ENCODE peak calls at places on chromosomes 6 and 20, in five cellular contexts. Q is HepG2, L is A549, S is GM12878, O is H1. V is an unnamed sample.

GRCh38 chr6:162154930-162155329 is 572.6 kb downstream of the PRKN start:
- DNase-seq in O (no peak), L (no peak), S (no peak), Q (no peak), V (no peak)

GRCh38 chr20:36824142-36824940 is 50.8 kb upstream of the DSN1 start:
- DNase-seq in O (no peak), L (no peak), S (no peak), Q (no peak), V (no peak)

GRCh38 chr20:4266183-4266582 is 250.8 kb upstream of the RNF24 start:
- DNase-seq in S (no peak), Q (no peak), O (no peak), L (no peak), V (no peak)

GRCh38 chr20:35283441-35284266 is 918 bp downstream of the EIF6 start:
- DNase-seq in Q (no peak), O (no peak), S (no peak), L (no peak), V (peak; percentile 43)

GRCh38 chr6:16064687-16065086 is 64.2 kb upstream of the MYLIP start:
- DNase-seq in O (peak; percentile 54), L (no peak), S (no peak), Q (no peak), V (no peak)

GRCh38 chr20:38714308-38714707 is 10.0 kb upstream of the SLC32A1 start:
- DNase-seq in O (no peak), L (no peak), Q (no peak), S (no peak), V (no peak)

GRCh38 chr20:24503352-24503931 is 34.0 kb downstream of the SYNDIG1 start:
- DNase-seq in Q (no peak), S (no peak), O (no peak), L (no peak), V (no peak)

GRCh38 chr6:109241199-109241598 is 141.1 kb downstream of the CD164 start:
- DNase-seq in Q (no peak), L (no peak), O (no peak), S (no peak), V (no peak)

GRCh38 chr6:170456334-170456733 is 96.8 kb downstream of the PSMB1 start:
- DNase-seq in S (no peak), Q (no peak), O (no peak), L (no peak), V (no peak)

GRCh38 chr20:13995086-13995665 is at the start of gene MACROD2:
- DNase-seq in Q (peak; percentile 49), O (peak; percentile 94), L (peak; percentile 96), S (no peak), V (peak; percentile 4)

GRCh38 chr20:52192296-52193007 is 873 bp upstream of the ZFP64 start:
- DNase-seq in O (no peak), S (peak; percentile 35), Q (peak; percentile 83), L (peak; percentile 75), V (peak; percentile 58)

GRCh38 chr6:134797400-134798113 is 152.3 kb downstream of the ALDH8A1 start:
- DNase-seq in Q (no peak), S (no peak), L (no peak), O (no peak), V (no peak)

GRCh38 chr6:134806151-134806550 is 143.8 kb downstream of the ALDH8A1 start:
- DNase-seq in L (no peak), S (no peak), O (no peak), Q (no peak), V (no peak)

GRCh38 chr6:134805163-134805562 is 144.7 kb downstream of the ALDH8A1 start:
- DNase-seq in L (no peak), Q (no peak), O (no peak), S (no peak), V (no peak)

GRCh38 chr6:134802426-134803058 is 147.4 kb downstream of the ALDH8A1 start:
- DNase-seq in S (no peak), Q (peak; percentile 21), L (no peak), O (no peak), V (no peak)
- TF ChIP-seq KDM1A in S (no peak), Q (no peak), L (no peak), O (no peak), V (no peak)

GRCh38 chr6:3209114-3210023 is 18.1 kb downstream of the TUBB2B start:
- DNase-seq in Q (peak; percentile 88), O (peak; percentile 87), L (peak; percentile 84), S (peak; percentile 60), V (peak; percentile 96)
- TF ChIP-seq KDM1A in Q (no peak), O (no peak), L (no peak), S (no peak), V (no peak)

GRCh38 chr6:144008501-144009245 is 614 bp upstream of the PLAGL1 start:
- DNase-seq in Q (no peak), S (no peak), L (no peak), O (no peak), V (no peak)
- TF ChIP-seq KDM1A in Q (no peak), S (no peak), L (no peak), O (no peak), V (no peak)

GRCh38 chr20:9590189-9590588 is 75.8 kb downstream of the LAMP5 start:
- DNase-seq in Q (no peak), O (no peak), L (no peak), S (no peak), V (no peak)
- TF ChIP-seq KDM1A in Q (no peak), O (no peak), L (no peak), S (no peak), V (no peak)

GRCh38 chr6:43740321-43740960 is 29.6 kb upstream of the VEGFA start:
- DNase-seq in O (no peak), S (no peak), L (no peak), Q (no peak), V (no peak)

GRCh38 chr6:43737272-43738081 is 32.5 kb upstream of the VEGFA start:
- DNase-seq in O (no peak), Q (no peak), L (no peak), S (no peak), V (no peak)

GRCh38 chr6:43738267-43738676 is 31.7 kb upstream of the VEGFA start:
- DNase-seq in O (no peak), L (no peak), S (no peak), Q (no peak), V (no peak)

GRCh38 chr6:43739642-43740091 is 30.3 kb upstream of the VEGFA start:
- DNase-seq in S (no peak), Q (no peak), O (no peak), L (no peak), V (peak; percentile 64)

GRCh38 chr6:43738877-43739641 is 31.0 kb upstream of the VEGFA start:
- DNase-seq in Q (no peak), O (no peak), S (no peak), L (no peak), V (no peak)
- TF ChIP-seq KDM1A in Q (no peak), O (peak; percentile 60), S (no peak), L (no peak), V (peak; percentile 89)

DNA sequence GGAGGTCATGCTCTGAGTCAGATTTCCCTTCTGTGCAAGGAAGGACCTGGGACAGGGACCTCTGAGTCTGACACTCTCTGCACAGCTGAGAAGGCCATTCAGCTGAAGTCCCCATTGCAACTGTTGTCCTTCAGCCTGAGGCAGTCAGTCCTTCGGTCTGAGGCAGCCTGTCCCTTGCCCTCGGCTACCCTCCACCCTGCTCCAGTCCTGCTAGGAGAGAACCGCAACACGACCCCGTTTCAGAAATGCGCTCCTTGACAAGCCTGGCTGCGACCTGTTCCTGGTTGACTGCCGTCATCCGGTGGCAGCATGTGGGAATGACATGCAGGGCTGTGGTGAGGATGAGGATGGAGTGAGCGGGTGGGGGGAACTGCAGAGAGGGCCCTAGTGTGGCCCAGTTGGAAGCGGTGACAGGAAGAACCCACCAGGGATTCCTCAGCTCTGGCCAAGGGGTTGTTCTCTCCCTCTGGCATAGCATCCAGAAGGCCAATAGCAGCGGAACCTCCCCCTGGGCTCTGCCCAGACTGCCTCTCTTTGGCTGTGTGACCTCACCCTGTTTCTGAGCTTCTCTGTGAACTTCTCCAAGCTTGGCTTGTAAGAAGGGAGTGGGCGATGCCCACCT is 40.3 kb upstream of the ANGPT4 start:
- DNase-seq in L (peak; percentile 89), O (peak; percentile 53), S (peak; percentile 12), Q (peak; percentile 74), V (peak; percentile 21)
- TF ChIP-seq KDM1A in L (no peak), O (no peak), S (no peak), Q (no peak), V (no peak)